ENCODE peak calls at places on chromosomes 6 and 20, in five cellular contexts. H, A, N, E and G are unnamed samples.

GRCh38 chr6:25014806-25015560 is 79.2 kb upstream of the RIPOR2 start:
- DNase-seq in H (peak), A (no peak), N (no peak), E (peak), G (no peak)

GRCh38 chr6:18543061-18543460 is 155.9 kb downstream of the RNF144B start:
- DNase-seq in H (no peak), A (no peak), N (no peak), E (no peak), G (no peak)

GRCh38 chr6:114735118-114735730 is 392.4 kb upstream of the HS3ST5 start:
- DNase-seq in H (no peak), A (no peak), N (no peak), E (no peak), G (no peak)

GRCh38 chr6:23446394-23447001 is 679.5 kb upstream of the NRSN1 start:
- DNase-seq in H (peak), A (no peak), N (peak), E (peak), G (no peak)

GRCh38 chr6:103107985-103108384 is 1714.5 kb downstream of the GRIK2 start:
- DNase-seq in H (no peak), A (no peak), N (no peak), E (no peak), G (no peak)

GRCh38 chr6:113129991-113130390 is 727.2 kb upstream of the MARCKS start:
- DNase-seq in H (no peak), A (no peak), N (no peak), E (no peak), G (no peak)

GRCh38 chr6:5833120-5833519 is 173.6 kb downstream of the NRN1 start:
- DNase-seq in H (no peak), A (no peak), N (no peak), E (no peak), G (no peak)

GRCh38 chr20:53804920-53805894 is 211.6 kb upstream of the ZNF217 start:
- DNase-seq in H (no peak), A (no peak), N (no peak), E (peak), G (no peak)

GRCh38 chr20:34549929-34550305 is 8.6 kb upstream of the MAP1LC3A start:
- DNase-seq in H (no peak), A (no peak), N (no peak), E (no peak), G (no peak)

GRCh38 chr6:422423-423061 is 31.0 kb downstream of the IRF4 start:
- DNase-seq in H (peak), A (no peak), N (peak), E (peak), G (no peak)